ENCODE peak calls at places on chromosomes 12 and 14, in seven cellular contexts. K, C, P, H, X, Y and J are unnamed samples.
A peak's percentile ranks its signal among the peaks of the same experiment; 100 is the strongest.

GRCh38 chr14:74495356-74495755 is 1.8 kb downstream of the ISCA2 start:
- DNase-seq in H (no peak), P (no peak), C (no peak), X (no peak), Y (no peak), K (no peak), J (no peak)

GRCh38 chr12:53067993-53068770 is 11.0 kb downstream of the SPRYD3 start:
- DNase-seq in C (no peak), Y (peak; percentile 46), P (no peak), X (no peak), H (peak; percentile 59), K (no peak), J (no peak)

GRCh38 chr12:2179953-2180736 is 127.4 kb downstream of the CACNA1C start:
- DNase-seq in P (peak; percentile 68), K (peak; percentile 80), C (peak; percentile 94), Y (no peak), H (no peak), X (peak; percentile 76), J (peak; percentile 93)

GRCh38 chr12:11672361-11672760 is 22.9 kb downstream of the ETV6 start:
- DNase-seq in K (no peak), C (no peak), P (no peak), X (no peak), H (no peak), Y (no peak), J (no peak)

GRCh38 chr14:51014625-51015024 is 70.3 kb upstream of the PYGL start:
- DNase-seq in C (no peak), K (no peak), X (peak; percentile 89), P (no peak), H (no peak), Y (no peak), J (no peak)

GRCh38 chr14:102424923-102425322 is 62.2 kb downstream of the TECPR2 start:
- DNase-seq in X (no peak), Y (no peak), K (no peak), H (no peak), P (no peak), C (no peak), J (no peak)

GRCh38 chr12:70366581-70367267 is 634 bp downstream of the KCNMB4 start:
- DNase-seq in C (peak; percentile 44), K (peak; percentile 61), H (no peak), P (peak; percentile 20), Y (peak; percentile 89), X (peak; percentile 52), J (peak; percentile 65)

GRCh38 chr14:35867280-35867629 is 41.1 kb downstream of the BRMS1L start:
- DNase-seq in H (no peak), Y (no peak), C (no peak), P (no peak), X (no peak), K (no peak), J (no peak)

GRCh38 chr14:67863223-67863622 is 43.6 kb downstream of the RAD51B start:
- DNase-seq in Y (no peak), K (peak; percentile 35), C (no peak), H (no peak), P (no peak), X (peak; percentile 60), J (no peak)

GRCh38 chr12:56877195-56878009 is 56.8 kb downstream of the SDR9C7 start:
- DNase-seq in X (no peak), Y (no peak), H (no peak), C (peak; percentile 8), K (no peak), P (no peak), J (no peak)

GRCh38 chr12:26188132-26188531 is 7.2 kb upstream of the SSPN start:
- DNase-seq in K (peak; percentile 74), H (no peak), Y (no peak), P (peak; percentile 42), X (peak; percentile 61), C (peak; percentile 39), J (no peak)

GRCh38 chr14:64465856-64466554 is 706 bp downstream of the AKAP5 start:
- DNase-seq in K (no peak), Y (peak; percentile 84), H (no peak), C (peak; percentile 75), X (peak; percentile 50), P (peak; percentile 45), J (no peak)

GRCh38 chr12:49909826-49910225 is 6.1 kb upstream of the FAIM2 start:
- DNase-seq in P (no peak), H (no peak), K (peak; percentile 74), X (no peak), C (peak; percentile 68), Y (peak; percentile 94), J (no peak)

GRCh38 chr12:79858518-79858917 is 76.4 kb downstream of the PPP1R12A start:
- DNase-seq in C (peak; percentile 44), P (no peak), H (no peak), Y (no peak), X (no peak), K (no peak), J (no peak)

GRCh38 chr12:31876568-31877424 is 82.4 kb upstream of the RESF1 start:
- DNase-seq in C (no peak), P (no peak), Y (no peak), X (no peak), K (no peak), H (no peak), J (no peak)

GRCh38 chr14:64705406-64706118 is 1.3 kb downstream of the PLEKHG3 start:
- DNase-seq in H (peak; percentile 77), K (peak; percentile 63), C (no peak), Y (peak; percentile 61), X (no peak), P (no peak), J (peak; percentile 66)

GRCh38 chr14:50340945-50341344 is 28.8 kb downstream of the DMAC2L start:
- DNase-seq in H (no peak), P (no peak), Y (peak; percentile 77), K (no peak), X (no peak), C (no peak), J (no peak)

DNA sequence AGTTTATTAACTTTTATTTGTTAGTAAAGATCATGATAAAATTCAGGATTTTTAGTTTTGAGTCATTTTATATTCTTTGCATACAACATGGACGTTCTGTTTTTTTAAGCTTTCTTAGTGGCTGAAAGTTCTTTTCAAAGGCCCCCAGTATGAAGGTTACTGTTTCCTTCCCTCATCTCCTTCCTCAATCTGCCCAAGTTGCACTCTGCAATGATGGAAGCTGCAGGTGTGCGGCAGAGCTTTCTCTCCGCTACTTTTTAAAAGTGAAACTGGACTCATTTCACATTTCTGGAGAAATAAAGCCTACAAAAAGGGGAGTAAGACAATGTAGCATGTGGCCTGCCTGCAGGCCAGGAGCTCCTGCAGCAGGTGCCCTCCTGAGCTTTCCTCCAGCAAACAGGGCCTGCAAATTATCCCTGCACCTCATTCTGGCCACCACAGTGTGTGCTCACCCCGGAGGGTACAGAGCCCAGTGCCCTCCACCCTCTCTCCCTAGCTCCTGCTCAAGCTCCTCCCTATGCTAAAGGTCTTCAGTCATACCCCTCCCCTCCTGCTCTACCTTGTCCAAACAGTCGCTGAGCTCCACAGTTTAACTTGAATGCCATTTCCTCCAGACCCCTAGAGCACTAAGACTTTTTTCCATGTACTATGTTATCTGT is 78.9 kb downstream of the SETD3 start:
- DNase-seq in X (no peak), H (no peak), K (no peak), P (no peak), C (no peak), Y (peak; percentile 51), J (no peak)
- TF ChIP-seq CTCF in X (no peak), H (no peak), K (no peak), P (no peak), C (no peak), Y (no peak), J (no peak)

DNA sequence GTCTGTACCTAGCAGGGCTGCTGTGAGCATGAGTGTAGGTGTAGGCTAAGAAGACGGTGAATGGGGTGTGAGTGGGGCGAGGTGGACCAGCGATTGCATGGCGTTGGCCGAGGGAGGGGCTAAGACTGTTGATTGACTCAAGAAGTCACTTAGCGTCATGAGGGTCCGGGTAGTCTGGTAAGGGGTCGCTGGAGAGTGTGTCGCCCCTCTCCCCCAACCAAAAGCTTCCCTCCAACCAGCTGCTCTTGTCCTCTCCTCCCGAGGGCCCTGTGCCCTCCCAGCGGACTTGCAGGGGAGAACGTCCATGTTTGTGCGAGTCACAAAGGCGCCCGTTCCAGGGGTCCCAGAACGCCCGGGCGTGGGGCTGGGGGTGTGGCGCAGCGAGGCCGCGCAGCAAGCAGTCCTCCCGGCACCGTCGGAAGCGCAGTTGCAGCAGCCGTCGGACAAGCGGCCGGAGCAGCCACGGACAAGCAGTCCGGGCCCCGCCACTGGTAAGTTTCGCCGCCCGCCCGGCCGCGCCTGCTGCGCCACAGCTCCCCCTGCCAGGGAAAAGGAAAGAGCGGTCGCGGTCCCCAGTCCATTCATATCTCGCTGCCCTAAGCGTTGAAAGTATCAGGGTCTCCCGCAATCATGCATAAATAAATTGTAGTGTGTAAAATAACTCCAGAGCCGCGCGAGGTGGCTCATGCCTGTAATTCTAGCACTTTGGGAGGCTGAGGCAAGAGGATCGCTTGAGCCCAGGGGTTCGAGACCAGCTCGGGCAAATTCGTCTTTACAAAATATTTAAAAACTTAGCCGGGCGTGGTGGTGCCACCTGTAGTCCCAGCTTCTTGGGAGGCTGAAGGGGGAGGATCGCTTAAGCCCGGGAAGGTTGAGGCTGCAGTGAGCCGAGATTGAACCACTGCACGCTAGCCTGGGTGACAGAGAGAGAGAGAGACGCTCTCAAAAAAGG is at the start of gene CCDC63:
- DNase-seq in H (peak; percentile 82), Y (peak; percentile 95), X (peak; percentile 62), P (peak; percentile 16), K (no peak), C (peak; percentile 62), J (peak; percentile 71)
- H3K27ac ChIP-seq in H (no peak within 1 kb of the TSS), Y (no peak within 1 kb of the TSS), X (no peak within 1 kb of the TSS), P (no peak within 1 kb of the TSS), K (no peak within 1 kb of the TSS), C (no peak within 1 kb of the TSS), J (no peak within 1 kb of the TSS)

GRCh38 chr12:6868211-6869048 is 1.1 kb downstream of the TPI1 start:
- DNase-seq in Y (peak; percentile 65), H (no peak), P (no peak), X (no peak), K (no peak), C (peak; percentile 16), J (no peak)
- TF ChIP-seq CTCF in Y (no peak), H (no peak), P (peak; percentile 47), X (peak; percentile 20), K (peak; percentile 5), C (peak; percentile 35), J (no peak)

DNA sequence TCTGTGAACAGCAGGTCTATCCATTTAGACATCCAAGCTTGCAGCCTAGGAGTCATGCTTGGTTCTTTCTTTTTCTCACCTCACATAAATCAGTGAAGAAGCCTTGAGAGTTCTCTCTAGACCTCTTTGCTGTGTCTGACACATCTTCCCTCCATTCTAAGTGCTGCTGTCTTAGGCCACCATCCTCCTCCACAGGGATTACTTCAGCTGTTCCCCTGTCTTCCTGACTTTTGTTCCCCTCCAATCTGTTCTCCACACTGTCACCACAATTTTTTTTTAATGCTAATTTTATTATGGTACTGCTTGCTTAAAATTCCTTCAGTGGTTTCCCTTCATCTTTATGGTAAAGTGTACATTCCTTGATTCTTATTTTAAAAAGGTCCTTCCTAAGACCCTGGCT is 71.8 kb downstream of the DERA start:
- DNase-seq in X (no peak), Y (no peak), H (no peak), P (no peak), C (no peak), K (no peak), J (no peak)
- H3K27ac ChIP-seq in X (no peak overlapping the region), Y (no peak overlapping the region), H (no peak overlapping the region), P (no peak overlapping the region), C (no peak overlapping the region), K (no peak overlapping the region), J (no peak overlapping the region)

GRCh38 chr14:88729159-88729558 is 63.6 kb downstream of the EML5 start:
- DNase-seq in P (no peak), Y (no peak), H (no peak), X (peak; percentile 37), K (no peak), C (no peak), J (no peak)
- TF ChIP-seq CTCF in P (peak; percentile 64), Y (peak; percentile 56), H (no peak), X (peak; percentile 62), K (peak; percentile 40), C (peak; percentile 17), J (no peak)